ENCODE peak calls at places on chromosomes 12 and 14, in ten cellular contexts. N is activated CD4-positive, CD25-positive, alpha-beta regulatory T cell; V is left cardiac atrium; T is stromal cell of bone marrow; Q is memory B cell; C is glomerular endothelial cell; P is NCI-H460; I is NCI-H1694 treated with DMSO at 0.1 percent for 48 hours; U is stimulated activated CD8-positive, alpha-beta memory T cell treated with anti-CD3 and anti-CD28 coated beads, Interleukin-7, amount 100 ng/mL, for 4 hours; Y is mesendoderm. L is an unnamed sample.

GRCh38 chr12:130879212-130879686 is 7.4 kb downstream of the RAN start:
- DNase-seq in N (no peak), V (no peak), T (no peak), Q (peak), C (no peak), P (no peak), I (no peak), U (no peak), Y (no peak), L (no peak)

GRCh38 chr12:29245246-29245645 is 96.2 kb downstream of the FAR2 start:
- DNase-seq in N (no peak), V (no peak), T (no peak), Q (no peak), C (no peak), P (no peak), I (no peak), U (no peak), Y (no peak), L (no peak)

GRCh38 chr14:67623114-67623513 is 3.4 kb downstream of the ARG2 start:
- DNase-seq in N (no peak), V (no peak), T (peak), Q (no peak), C (peak), P (no peak), I (no peak), U (no peak), Y (peak), L (no peak)

GRCh38 chr12:15423629-15424028 is 101.3 kb downstream of the PTPRO start:
- DNase-seq in N (no peak), V (no peak), T (peak), Q (no peak), C (no peak), P (no peak), I (no peak), U (no peak), Y (peak), L (no peak)

GRCh38 chr12:15116073-15116472 is 105.1 kb downstream of the RERG start:
- DNase-seq in N (no peak), V (no peak), T (no peak), Q (no peak), C (no peak), P (no peak), I (no peak), U (no peak), Y (no peak), L (no peak)

GRCh38 chr14:63938198-63939005 is 85.6 kb downstream of the SYNE2 start:
- DNase-seq in N (no peak), V (no peak), T (no peak), Q (no peak), C (no peak), P (no peak), I (no peak), U (no peak), Y (no peak), L (no peak)

GRCh38 chr14:51448831-51449665 is 202.7 kb upstream of the FRMD6 start:
- DNase-seq in N (no peak), V (no peak), T (peak), Q (no peak), C (no peak), P (no peak), I (peak), U (no peak), Y (no peak), L (no peak)

GRCh38 chr14:65993103-65993502 is 493.1 kb upstream of the CCDC196 start:
- DNase-seq in N (no peak), V (no peak), T (no peak), Q (no peak), C (no peak), P (no peak), I (no peak), U (no peak), Y (no peak), L (no peak)

GRCh38 chr12:99137124-99137845 is 492.2 kb downstream of the APAF1 start:
- DNase-seq in N (no peak), V (no peak), T (no peak), Q (no peak), C (no peak), P (no peak), I (no peak), U (no peak), Y (peak), L (no peak)

GRCh38 chr12:60398547-60398946 is 802.7 kb downstream of the SLC16A7 start:
- DNase-seq in N (no peak), V (no peak), T (no peak), Q (no peak), C (no peak), P (no peak), I (no peak), U (no peak), Y (no peak), L (no peak)

GRCh38 chr12:89245090-89245489 is 107.2 kb downstream of the DUSP6 start:
- DNase-seq in N (peak), V (no peak), T (no peak), Q (no peak), C (no peak), P (no peak), I (no peak), U (peak), Y (peak), L (no peak)

GRCh38 chr14:68607852-68608232 is 185.0 kb downstream of the ZFP36L1 start:
- DNase-seq in N (no peak), V (no peak), T (no peak), Q (no peak), C (no peak), P (no peak), I (no peak), U (no peak), Y (no peak), L (no peak)

GRCh38 chr12:28189774-28190320 is 409 bp upstream of the CCDC91 start:
- DNase-seq in N (no peak), V (no peak), T (no peak), Q (peak), C (no peak), P (no peak), I (peak), U (no peak), Y (no peak), L (no peak)

GRCh38 chr14:69153848-69154208 is 909 bp upstream of the DCAF5 start:
- DNase-seq in N (no peak), V (peak), T (no peak), Q (no peak), C (no peak), P (no peak), I (no peak), U (no peak), Y (no peak), L (no peak)

GRCh38 chr14:89455412-89455811 is 38.4 kb upstream of the FOXN3 start:
- DNase-seq in N (no peak), V (peak), T (no peak), Q (no peak), C (no peak), P (no peak), I (no peak), U (no peak), Y (no peak), L (no peak)

GRCh38 chr12:77225373-77225772 is 160.0 kb upstream of the E2F7 start:
- DNase-seq in N (no peak), V (no peak), T (no peak), Q (no peak), C (no peak), P (no peak), I (no peak), U (no peak), Y (no peak), L (no peak)

GRCh38 chr14:105028251-105028927 is 7.5 kb upstream of the CDCA4 start:
- DNase-seq in N (no peak), V (no peak), T (no peak), Q (no peak), C (no peak), P (no peak), I (no peak), U (no peak), Y (no peak), L (no peak)

GRCh38 chr14:106185837-106186233 is 659.5 kb downstream of the TMEM121 start:
- DNase-seq in N (peak), V (no peak), T (no peak), Q (peak), C (no peak), P (no peak), I (no peak), U (peak), Y (no peak), L (no peak)

GRCh38 chr12:51156366-51156765 is 16.6 kb downstream of the TFCP2 start:
- DNase-seq in N (no peak), V (no peak), T (no peak), Q (no peak), C (no peak), P (no peak), I (no peak), U (no peak), Y (peak), L (no peak)

GRCh38 chr12:94327819-94328218 is 131.8 kb downstream of the CEP83 start:
- DNase-seq in N (no peak), V (no peak), T (peak), Q (no peak), C (no peak), P (no peak), I (no peak), U (no peak), Y (no peak), L (no peak)

GRCh38 chr14:50837271-50837670 is 6.3 kb upstream of the NIN start:
- DNase-seq in N (no peak), V (no peak), T (no peak), Q (no peak), C (no peak), P (no peak), I (no peak), U (no peak), Y (no peak), L (no peak)

GRCh38 chr12:112169086-112169872 is 43.9 kb downstream of the TRAFD1 start:
- DNase-seq in N (no peak), V (no peak), T (no peak), Q (no peak), C (no peak), P (no peak), I (no peak), U (no peak), Y (no peak), L (no peak)

GRCh38 chr12:57813971-57814771 is 4.4 kb downstream of the AVIL start:
- DNase-seq in N (no peak), V (peak), T (no peak), Q (no peak), C (no peak), P (no peak), I (no peak), U (no peak), Y (no peak), L (no peak)

GRCh38 chr14:97625512-97625911 is 828.3 kb downstream of the VRK1 start:
- DNase-seq in N (no peak), V (no peak), T (no peak), Q (no peak), C (no peak), P (no peak), I (peak), U (no peak), Y (no peak), L (no peak)

GRCh38 chr12:76446090-76446489 is 97.9 kb upstream of the BBS10 start:
- DNase-seq in N (no peak), V (no peak), T (no peak), Q (no peak), C (no peak), P (no peak), I (no peak), U (no peak), Y (no peak), L (no peak)

GRCh38 chr12:13079440-13079906 is 24.0 kb downstream of the GSG1 start:
- DNase-seq in N (no peak), V (no peak), T (no peak), Q (no peak), C (peak), P (no peak), I (no peak), U (no peak), Y (peak), L (no peak)

GRCh38 chr12:41189395-41190251 is 1.5 kb downstream of the PDZRN4 start:
- DNase-seq in N (no peak), V (no peak), T (no peak), Q (no peak), C (no peak), P (no peak), I (no peak), U (no peak), Y (peak), L (no peak)

GRCh38 chr14:87013583-87013982 is 979.4 kb downstream of the GALC start:
- DNase-seq in N (no peak), V (no peak), T (peak), Q (no peak), C (no peak), P (no peak), I (no peak), U (no peak), Y (no peak), L (no peak)

GRCh38 chr12:116916122-116916521 is 5.4 kb downstream of the FBXW8 start:
- DNase-seq in N (no peak), V (no peak), T (no peak), Q (no peak), C (no peak), P (no peak), I (no peak), U (no peak), Y (peak), L (no peak)

GRCh38 chr12:130449291-130449690 is 111.6 kb downstream of the PIWIL1 start:
- DNase-seq in N (no peak), V (no peak), T (no peak), Q (no peak), C (no peak), P (no peak), I (no peak), U (no peak), Y (no peak), L (no peak)

GRCh38 chr12:43444940-43445564 is 107.0 kb downstream of the ADAMTS20 start:
- DNase-seq in N (peak), V (peak), T (peak), Q (peak), C (peak), P (peak), I (peak), U (peak), Y (peak), L (no peak)

GRCh38 chr12:97386133-97386581 is 76.4 kb upstream of the RMST start:
- DNase-seq in N (no peak), V (no peak), T (no peak), Q (no peak), C (no peak), P (no peak), I (no peak), U (no peak), Y (peak), L (no peak)

GRCh38 chr14:97713023-97713422 is 915.8 kb downstream of the VRK1 start:
- DNase-seq in N (no peak), V (no peak), T (peak), Q (no peak), C (no peak), P (no peak), I (no peak), U (no peak), Y (no peak), L (no peak)

GRCh38 chr12:120534703-120535655 is 823 bp downstream of the RNF10 start:
- DNase-seq in N (no peak), V (peak), T (peak), Q (peak), C (no peak), P (peak), I (no peak), U (no peak), Y (peak), L (no peak)

GRCh38 chr12:119594399-119594730 is 791 bp downstream of the TMEM233 start:
- DNase-seq in N (no peak), V (no peak), T (no peak), Q (no peak), C (no peak), P (no peak), I (no peak), U (no peak), Y (peak), L (no peak)

GRCh38 chr12:20483776-20484175 is 115.4 kb downstream of the PDE3A start:
- DNase-seq in N (no peak), V (no peak), T (no peak), Q (no peak), C (no peak), P (no peak), I (no peak), U (no peak), Y (no peak), L (no peak)

GRCh38 chr14:71290960-71291466 is 383.8 kb downstream of the PCNX1 start:
- DNase-seq in N (no peak), V (no peak), T (peak), Q (no peak), C (peak), P (no peak), I (no peak), U (peak), Y (peak), L (no peak)